ENCODE peak calls at places on chromosomes 4 and X, in five cellular contexts. C is NCI-H2171 treated with DMSO at 0.1 percent for 48 hours, S is NCI-H1436, W is anterior cingulate cortex, V is adrenal gland. B is an unnamed sample.

GRCh38 chrX:43595931-43596330 is 60.2 kb upstream of the MAOA start:
- DNase-seq in C (no peak), S (no peak), W (no peak), V (no peak), B (no peak)

GRCh38 chr4:165493359-165493758 is 114.6 kb downstream of the CPE start:
- DNase-seq in C (no peak), S (no peak), W (no peak), V (peak), B (no peak)

GRCh38 chr4:53541577-53542206 is 49.6 kb downstream of the LNX1 start:
- DNase-seq in C (peak), S (peak), W (no peak), V (peak), B (peak)

GRCh38 chr4:146916479-146917076 is 29.1 kb downstream of the TTC29 start:
- DNase-seq in C (peak), S (peak), W (no peak), V (no peak), B (no peak)

GRCh38 chr4:74018771-74019170 is 19.7 kb downstream of the CXCL3 start:
- DNase-seq in C (no peak), S (no peak), W (no peak), V (no peak), B (no peak)

GRCh38 chrX:115038406-115038805 is 21.0 kb upstream of the IL13RA2 start:
- DNase-seq in C (no peak), S (no peak), W (no peak), V (no peak), B (no peak)

GRCh38 chr4:21742326-21742725 is 206.2 kb downstream of the KCNIP4 start:
- DNase-seq in C (no peak), S (no peak), W (no peak), V (no peak), B (no peak)

GRCh38 chr4:24630937-24631336 is 46.6 kb upstream of the DHX15 start:
- DNase-seq in C (no peak), S (no peak), W (no peak), V (no peak), B (no peak)

GRCh38 chrX:133685806-133686205 is 270.5 kb upstream of the GPC4 start:
- DNase-seq in C (peak), S (peak), W (no peak), V (peak), B (no peak)

GRCh38 chr4:153486281-153487151 is 20.4 kb downstream of the TMEM131L start:
- DNase-seq in C (no peak), S (no peak), W (no peak), V (no peak), B (no peak)

GRCh38 chr4:74608151-74608949 is 163.4 kb downstream of the AREG start:
- DNase-seq in C (no peak), S (no peak), W (no peak), V (no peak), B (no peak)

GRCh38 chr4:4425696-4426095 is 38.8 kb downstream of the NSG1 start:
- DNase-seq in C (no peak), S (no peak), W (no peak), V (peak), B (no peak)

GRCh38 chrX:50691820-50692219 is 122.2 kb downstream of the SHROOM4 start:
- DNase-seq in C (peak), S (peak), W (no peak), V (no peak), B (no peak)

GRCh38 chr4:38322709-38323108 is 341.3 kb upstream of the KLF3 start:
- DNase-seq in C (peak), S (no peak), W (no peak), V (peak), B (no peak)

GRCh38 chr4:26131711-26132110 is 189.1 kb upstream of the RBPJ start:
- DNase-seq in C (no peak), S (no peak), W (no peak), V (no peak), B (no peak)

GRCh38 chr4:109395694-109396093 is 37.9 kb upstream of the SEC24B start:
- DNase-seq in C (no peak), S (no peak), W (no peak), V (no peak), B (no peak)

B was measured in NCI-H2081 treated with DMSO at 0.1 percent for 48 hours.